ENCODE peak calls at places on chromosomes 3 and 15, in five cellular contexts. Y, I, R, F and X are unnamed samples.

GRCh38 chr3:142888484-142889262 is at the start of gene PCOLCE2:
- DNase-seq in Y (no peak), I (peak), R (no peak), F (no peak), X (peak)

GRCh38 chr15:63601727-63602185 is 4.6 kb downstream of the FBXL22 start:
- DNase-seq in Y (no peak), I (no peak), R (no peak), F (no peak), X (no peak)

GRCh38 chr3:52085883-52086282 is 29.5 kb upstream of the DUSP7 start:
- DNase-seq in Y (no peak), I (no peak), R (no peak), F (no peak), X (no peak)

GRCh38 chr3:179088306-179088705 is 16.7 kb upstream of the ZMAT3 start:
- DNase-seq in Y (no peak), I (no peak), R (no peak), F (no peak), X (no peak)

GRCh38 chr15:58240191-58240932 is 102.2 kb downstream of the AQP9 start:
- DNase-seq in Y (peak), I (no peak), R (no peak), F (no peak), X (no peak)

GRCh38 chr15:66899555-66900350 is 165.6 kb upstream of the SMAD3 start:
- DNase-seq in Y (no peak), I (no peak), R (peak), F (no peak), X (no peak)

GRCh38 chr15:35186346-35186745 is 101.3 kb upstream of the NANOGP8 start:
- DNase-seq in Y (no peak), I (no peak), R (no peak), F (no peak), X (no peak)

GRCh38 chr3:65666426-65667091 is 372.2 kb downstream of the MAGI1 start:
- DNase-seq in Y (no peak), I (no peak), R (peak), F (no peak), X (no peak)

GRCh38 chr3:47578691-47579632 is at the start of gene CSPG5:
- DNase-seq in Y (peak), I (peak), R (no peak), F (no peak), X (peak)

GRCh38 chr3:143727391-143727790 is 120.9 kb downstream of the SLC9A9 start:
- DNase-seq in Y (no peak), I (no peak), R (no peak), F (no peak), X (no peak)

GRCh38 chr15:97501291-97501690 is 459.2 kb upstream of the ARRDC4 start:
- DNase-seq in Y (no peak), I (no peak), R (no peak), F (no peak), X (no peak)

GRCh38 chr3:152192936-152193672 is 75.6 kb upstream of the MBNL1 start:
- DNase-seq in Y (no peak), I (no peak), R (no peak), F (no peak), X (no peak)

GRCh38 chr3:178795349-178795748 is 259.1 kb downstream of the KCNMB2 start:
- DNase-seq in Y (no peak), I (no peak), R (no peak), F (no peak), X (no peak)

GRCh38 chr3:186945255-186945823 is 15.0 kb downstream of the ST6GAL1 start:
- DNase-seq in Y (no peak), I (no peak), R (no peak), F (no peak), X (no peak)

DNA sequence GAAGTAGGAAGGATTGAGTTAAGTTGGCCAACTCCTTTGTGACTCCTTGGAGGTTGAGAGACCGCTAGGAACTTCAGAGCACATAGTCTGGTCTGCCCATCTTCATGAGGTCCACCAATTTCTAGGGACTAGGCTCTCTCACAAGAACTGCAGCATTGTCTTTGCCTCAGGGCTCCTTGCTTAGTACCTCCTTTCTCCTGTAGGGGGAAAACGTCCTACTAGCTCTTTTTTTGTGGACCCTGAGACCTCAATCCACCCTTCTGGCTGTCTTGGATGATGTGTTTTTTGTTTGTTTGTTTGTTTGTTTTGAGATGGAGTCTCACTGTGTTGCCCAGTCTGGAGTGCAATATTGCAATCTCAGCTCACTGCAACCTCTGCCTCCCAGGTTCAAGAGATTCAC is 21.6 kb downstream of the REC114 start:
- DNase-seq in Y (no peak), I (no peak), R (no peak), F (no peak), X (no peak)
- TF ChIP-seq CTCF in Y (no peak), I (peak), R (no peak), F (no peak), X (no peak)

DNA sequence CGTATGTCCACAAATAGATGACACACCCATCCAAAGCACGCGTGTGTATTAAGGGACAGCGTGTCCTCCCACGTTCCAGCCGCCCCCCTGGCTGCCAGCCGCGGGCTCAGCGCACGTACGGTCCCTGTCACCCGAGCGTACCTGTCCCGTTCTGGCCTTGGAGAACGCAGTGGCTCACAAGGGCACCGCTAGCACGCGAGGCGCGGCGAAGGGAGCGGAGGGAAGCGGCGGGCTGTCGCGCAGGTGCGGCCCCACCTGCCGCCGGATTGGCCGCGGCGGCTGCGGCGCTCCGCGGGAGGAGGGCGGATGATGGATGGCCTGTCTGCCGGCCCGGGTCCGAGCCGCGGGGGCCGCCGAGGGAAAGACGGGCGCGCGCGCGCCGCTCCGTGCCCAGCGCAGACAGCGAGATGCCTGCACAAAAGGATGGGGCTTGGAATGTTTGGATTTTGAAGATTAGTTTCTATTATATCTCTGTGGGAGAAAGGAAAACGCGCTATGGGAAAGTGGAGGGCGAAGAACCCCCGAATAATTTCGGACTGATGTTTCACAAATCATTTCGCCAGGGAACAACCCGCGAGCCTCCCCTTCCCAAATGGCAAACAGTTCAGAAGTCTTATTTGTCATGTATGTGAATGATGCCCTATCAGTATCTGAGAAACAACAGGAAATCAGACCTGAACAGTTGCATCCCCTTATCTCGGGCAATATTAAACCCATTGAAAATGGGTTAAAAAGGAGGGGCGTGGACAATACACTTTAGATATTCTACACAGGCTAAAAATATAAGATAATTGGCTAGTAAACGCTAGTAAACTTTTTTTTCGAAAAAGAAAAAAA is 1003.6 kb upstream of the NR2F2 start:
- DNase-seq in Y (no peak), I (peak), R (no peak), F (no peak), X (no peak)
- TF ChIP-seq CTCF in Y (no peak), I (no peak), R (no peak), F (no peak), X (no peak)

DNA sequence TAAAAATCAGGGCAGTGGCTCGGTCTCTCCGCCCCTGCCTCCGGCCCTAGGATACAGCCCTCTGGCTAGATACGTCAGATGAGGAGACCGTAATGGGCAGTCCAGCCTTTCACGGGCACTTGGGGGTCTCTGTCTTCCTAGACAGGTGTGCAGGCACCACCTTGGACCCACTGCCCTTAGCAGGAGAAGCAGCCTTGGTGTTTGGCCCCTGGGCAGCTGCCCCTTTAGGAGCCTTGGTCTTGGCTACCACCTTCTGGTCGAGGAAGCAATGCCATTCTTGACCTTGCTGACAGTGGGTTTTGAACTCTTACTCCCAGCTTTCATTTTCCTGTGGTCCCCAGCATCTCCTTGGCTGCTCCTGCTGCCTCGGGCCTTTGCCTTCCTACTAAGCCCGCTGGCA is 149.7 kb upstream of the FRMD4B start:
- DNase-seq in Y (no peak), I (no peak), R (no peak), F (no peak), X (no peak)
- TF ChIP-seq CTCF in Y (no peak), I (no peak), R (no peak), F (no peak), X (no peak)

GRCh38 chr3:17218587-17218986 is 333.8 kb downstream of the PLCL2 start:
- DNase-seq in Y (no peak), I (no peak), R (no peak), F (no peak), X (no peak)

GRCh38 chr3:17221529-17221928 is 336.8 kb downstream of the PLCL2 start:
- DNase-seq in Y (no peak), I (no peak), R (no peak), F (no peak), X (no peak)

GRCh38 chr3:17217588-17217987 is 332.8 kb downstream of the PLCL2 start:
- DNase-seq in Y (no peak), I (no peak), R (no peak), F (no peak), X (no peak)

GRCh38 chr3:17219593-17219992 is 334.8 kb downstream of the PLCL2 start:
- DNase-seq in Y (no peak), I (no peak), R (no peak), F (no peak), X (no peak)
- TF ChIP-seq CTCF in Y (no peak), I (no peak), R (no peak), F (no peak), X (no peak)

GRCh38 chr15:69225355-69226027 is 65.1 kb downstream of the GLCE start:
- DNase-seq in Y (no peak), I (no peak), R (peak), F (no peak), X (no peak)
- TF ChIP-seq CTCF in Y (peak), I (peak), R (peak), F (peak), X (no peak)

DNA sequence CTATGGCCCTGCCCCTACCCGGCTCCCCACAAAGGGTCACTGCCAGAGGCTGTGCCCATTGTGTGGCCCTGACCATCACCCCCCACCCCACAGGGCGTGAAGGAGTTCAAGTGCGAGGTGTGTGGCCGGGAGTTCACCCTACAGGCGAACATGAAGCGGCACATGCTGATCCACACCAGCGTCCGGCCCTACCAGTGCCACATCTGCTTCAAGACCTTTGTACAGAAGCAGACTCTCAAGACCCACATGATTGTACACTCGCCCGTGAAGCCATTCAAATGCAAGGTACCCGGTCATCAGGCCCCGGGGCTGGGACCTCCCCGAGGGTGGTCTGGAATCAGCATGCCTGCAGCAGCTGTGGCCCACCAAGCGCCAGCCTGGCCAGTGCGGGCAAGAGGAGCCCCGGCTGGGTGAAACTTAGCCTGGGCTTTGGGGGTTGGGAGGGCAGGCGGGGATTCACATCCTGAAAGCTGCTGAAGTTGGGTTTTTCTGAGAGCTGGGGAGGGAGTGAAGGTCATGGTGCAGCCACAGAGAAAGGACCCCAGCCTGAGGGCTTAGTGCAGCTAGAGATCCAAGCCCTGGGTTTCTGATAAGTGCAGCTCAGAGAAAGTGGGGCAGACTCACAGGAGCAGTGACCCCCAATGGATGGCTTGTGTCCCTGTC is 29.2 kb downstream of the IDH2 start:
- DNase-seq in Y (no peak), I (no peak), R (no peak), F (no peak), X (no peak)
- TF ChIP-seq CTCF in Y (no peak), I (no peak), R (no peak), F (no peak), X (no peak)

GRCh38 chr3:28958656-28959055 is 322.2 kb upstream of the RBMS3 start:
- DNase-seq in Y (no peak), I (no peak), R (no peak), F (no peak), X (no peak)
- TF ChIP-seq CTCF in Y (no peak), I (no peak), R (no peak), F (no peak), X (no peak)

GRCh38 chr3:19357947-19358346 is 209.6 kb downstream of the KCNH8 start:
- DNase-seq in Y (no peak), I (no peak), R (no peak), F (no peak), X (no peak)
- TF ChIP-seq CTCF in Y (no peak), I (no peak), R (no peak), F (no peak), X (no peak)

GRCh38 chr3:98990657-98991056 is 89.2 kb upstream of the DCBLD2 start:
- DNase-seq in Y (no peak), I (no peak), R (no peak), F (no peak), X (no peak)

GRCh38 chr3:98991393-98991792 is 89.9 kb upstream of the DCBLD2 start:
- DNase-seq in Y (no peak), I (no peak), R (no peak), F (no peak), X (no peak)

GRCh38 chr3:98999675-99000074 is 98.2 kb upstream of the DCBLD2 start:
- DNase-seq in Y (no peak), I (no peak), R (no peak), F (no peak), X (no peak)

DNA sequence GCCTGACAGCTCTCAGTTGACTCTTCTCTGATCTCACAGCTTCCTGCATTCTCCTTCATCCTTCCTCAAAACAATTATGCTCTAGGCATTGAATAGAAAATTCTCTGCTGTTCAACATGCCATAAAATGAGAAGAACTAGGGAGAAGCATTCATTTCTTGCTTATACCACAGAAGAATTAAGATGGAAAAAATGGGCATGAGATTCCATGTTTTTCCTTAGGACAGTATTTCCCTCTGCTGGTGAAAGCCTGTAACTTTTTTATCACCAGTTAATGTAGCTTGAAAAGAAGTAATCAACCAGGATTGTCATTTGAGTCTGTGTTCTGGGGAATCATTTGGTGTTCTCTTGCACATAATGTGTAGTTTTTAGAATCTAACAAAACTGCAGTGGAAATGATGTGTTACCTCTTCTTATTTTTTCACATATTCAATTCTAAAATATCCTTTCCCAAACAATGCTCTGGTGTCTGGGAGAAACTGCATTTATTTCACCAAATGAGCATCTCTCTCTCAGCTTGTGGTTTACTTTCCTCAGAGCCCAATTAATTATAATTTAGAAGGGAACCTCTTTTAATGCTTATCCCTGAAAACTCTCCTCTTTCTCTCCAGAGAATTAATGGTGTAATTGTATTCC is 92.8 kb upstream of the DCBLD2 start:
- DNase-seq in Y (no peak), I (no peak), R (peak), F (no peak), X (no peak)
- TF ChIP-seq CTCF in Y (peak), I (peak), R (peak), F (peak), X (no peak)